ENCODE peak calls at places on chromosomes 12 and 14, in six cellular contexts. One of them, this sample, is unnamed.

GRCh38 chr14:54438703-54439102 is 2.5 kb downstream of the CNIH1 start:
- DNase-seq in stimulated activated CD8-positive, alpha-beta memory T cell treated with anti-CD3 and anti-CD28 coated beads, Interleukin-15, amount 100 ng/mL, for 24 hours: no peak
- DNase-seq in lower leg skin: no peak
- DNase-seq in Calu3: no peak
- DNase-seq in ureter: no peak
- DNase-seq in Peyer's patch: no peak
- DNase-seq in this sample: no peak

GRCh38 chr14:60220917-60221316 is 28.1 kb upstream of the PPM1A start:
- DNase-seq in ureter: no peak
- DNase-seq in Peyer's patch: no peak
- DNase-seq in stimulated activated CD8-positive, alpha-beta memory T cell treated with anti-CD3 and anti-CD28 coated beads, Interleukin-15, amount 100 ng/mL, for 24 hours: no peak
- DNase-seq in Calu3: no peak
- DNase-seq in lower leg skin: no peak
- DNase-seq in this sample: no peak

GRCh38 chr14:71908141-71908540 is 24.1 kb upstream of the RGS6 start:
- DNase-seq in Peyer's patch: no peak
- DNase-seq in lower leg skin: no peak
- DNase-seq in Calu3: no peak
- DNase-seq in stimulated activated CD8-positive, alpha-beta memory T cell treated with anti-CD3 and anti-CD28 coated beads, Interleukin-15, amount 100 ng/mL, for 24 hours: no peak
- DNase-seq in ureter: no peak
- DNase-seq in this sample: no peak

GRCh38 chr12:101939306-101939705 is 61.9 kb downstream of the DRAM1 start:
- DNase-seq in ureter: no peak
- DNase-seq in Peyer's patch: no peak
- DNase-seq in stimulated activated CD8-positive, alpha-beta memory T cell treated with anti-CD3 and anti-CD28 coated beads, Interleukin-15, amount 100 ng/mL, for 24 hours: no peak
- DNase-seq in lower leg skin: no peak
- DNase-seq in Calu3: no peak
- DNase-seq in this sample: no peak

GRCh38 chr14:85002846-85003245 is 527.1 kb upstream of the FLRT2 start:
- DNase-seq in ureter: no peak
- DNase-seq in stimulated activated CD8-positive, alpha-beta memory T cell treated with anti-CD3 and anti-CD28 coated beads, Interleukin-15, amount 100 ng/mL, for 24 hours: no peak
- DNase-seq in lower leg skin: no peak
- DNase-seq in Calu3: no peak
- DNase-seq in Peyer's patch: no peak
- DNase-seq in this sample: no peak

GRCh38 chr12:102010265-102010994 is 51.4 kb downstream of the WASHC3 start:
- DNase-seq in ureter: no peak
- DNase-seq in Peyer's patch: no peak
- DNase-seq in stimulated activated CD8-positive, alpha-beta memory T cell treated with anti-CD3 and anti-CD28 coated beads, Interleukin-15, amount 100 ng/mL, for 24 hours: no peak
- DNase-seq in lower leg skin: no peak
- DNase-seq in Calu3: no peak
- DNase-seq in this sample: no peak

GRCh38 chr14:68076451-68076850 is 256.9 kb downstream of the RAD51B start:
- DNase-seq in lower leg skin: no peak
- DNase-seq in ureter: no peak
- DNase-seq in Peyer's patch: no peak
- DNase-seq in Calu3: no peak
- DNase-seq in stimulated activated CD8-positive, alpha-beta memory T cell treated with anti-CD3 and anti-CD28 coated beads, Interleukin-15, amount 100 ng/mL, for 24 hours: no peak
- DNase-seq in this sample: no peak

GRCh38 chr14:100015251-100015655 is 50.0 kb upstream of the EVL start:
- DNase-seq in lower leg skin: no peak
- DNase-seq in stimulated activated CD8-positive, alpha-beta memory T cell treated with anti-CD3 and anti-CD28 coated beads, Interleukin-15, amount 100 ng/mL, for 24 hours: no peak
- DNase-seq in Peyer's patch: no peak
- DNase-seq in Calu3: no peak
- DNase-seq in ureter: no peak
- DNase-seq in this sample: peak

GRCh38 chr12:62692884-62693283 is 226.3 kb downstream of the MON2 start:
- DNase-seq in stimulated activated CD8-positive, alpha-beta memory T cell treated with anti-CD3 and anti-CD28 coated beads, Interleukin-15, amount 100 ng/mL, for 24 hours: no peak
- DNase-seq in ureter: no peak
- DNase-seq in Peyer's patch: no peak
- DNase-seq in Calu3: no peak
- DNase-seq in lower leg skin: peak
- DNase-seq in this sample: no peak

GRCh38 chr12:25372969-25373368 is 122.2 kb upstream of the KRAS start:
- DNase-seq in lower leg skin: no peak
- DNase-seq in ureter: no peak
- DNase-seq in Calu3: no peak
- DNase-seq in stimulated activated CD8-positive, alpha-beta memory T cell treated with anti-CD3 and anti-CD28 coated beads, Interleukin-15, amount 100 ng/mL, for 24 hours: no peak
- DNase-seq in Peyer's patch: no peak
- DNase-seq in this sample: no peak

GRCh38 chr12:124188561-124189405 is 106.1 kb upstream of the RFLNA start:
- DNase-seq in ureter: no peak
- DNase-seq in Peyer's patch: no peak
- DNase-seq in stimulated activated CD8-positive, alpha-beta memory T cell treated with anti-CD3 and anti-CD28 coated beads, Interleukin-15, amount 100 ng/mL, for 24 hours: no peak
- DNase-seq in Calu3: peak
- DNase-seq in lower leg skin: no peak
- DNase-seq in this sample: no peak

This sample was measured in adrenal gland.